ENCODE peak calls at places on chromosomes 1 and 21, in seven cellular contexts. S is GM12865, M is right atrium auricular region, Q is GM12864, N is mucosa of descending colon, Z is adrenal gland, I is IMR-90. U is an unnamed sample.

GRCh38 chr1:169363046-169363756 is 4.4 kb downstream of the NME7 start:
- DNase-seq in S (peak), M (no peak), Q (peak), N (no peak), Z (no peak), I (peak), U (peak)

GRCh38 chr1:19260211-19261138 is 8.9 kb downstream of the MRTO4 start:
- DNase-seq in S (no peak), M (no peak), Q (no peak), N (peak), Z (peak), I (peak), U (peak)

GRCh38 chr21:41851090-41851790 is 27.9 kb downstream of the PRDM15 start:
- DNase-seq in S (no peak), M (no peak), Q (no peak), N (no peak), Z (no peak), I (no peak), U (no peak)

GRCh38 chr1:37153701-37154100 is 119.4 kb upstream of the GRIK3 start:
- DNase-seq in S (no peak), M (peak), Q (no peak), N (no peak), Z (no peak), I (no peak), U (no peak)

GRCh38 chr1:59074574-59074973 is 222.3 kb upstream of the FGGY start:
- DNase-seq in S (no peak), M (no peak), Q (no peak), N (no peak), Z (no peak), I (no peak), U (no peak)

GRCh38 chr1:168743001-168743400 is 14.0 kb upstream of the DPT start:
- DNase-seq in S (no peak), M (no peak), Q (no peak), N (no peak), Z (no peak), I (no peak), U (no peak)

GRCh38 chr1:54227091-54227602 is 27.2 kb downstream of the MRPL37 start:
- DNase-seq in S (no peak), M (no peak), Q (no peak), N (no peak), Z (peak), I (peak), U (peak)

GRCh38 chr1:6212193-6212959 is 6.5 kb downstream of the RNF207 start:
- DNase-seq in S (peak), M (no peak), Q (no peak), N (no peak), Z (no peak), I (no peak), U (no peak)

GRCh38 chr1:1044455-1044854 is 24.5 kb downstream of the AGRN start:
- DNase-seq in S (no peak), M (no peak), Q (no peak), N (no peak), Z (no peak), I (no peak), U (no peak)

GRCh38 chr21:44602474-44602871 is 2.1 kb downstream of the KRTAP10-7 start:
- DNase-seq in S (no peak), M (no peak), Q (no peak), N (no peak), Z (no peak), I (no peak), U (no peak)

GRCh38 chr1:95953005-95953404 is 719.0 kb downstream of the RWDD3 start:
- DNase-seq in S (no peak), M (no peak), Q (no peak), N (peak), Z (no peak), I (peak), U (peak)

GRCh38 chr21:43278359-43278758 is 109.6 kb downstream of the CRYAA start:
- DNase-seq in S (no peak), M (no peak), Q (no peak), N (peak), Z (no peak), I (no peak), U (no peak)

GRCh38 chr1:65175171-65176070 is 27.4 kb downstream of the AK4 start:
- DNase-seq in S (no peak), M (peak), Q (no peak), N (no peak), Z (no peak), I (peak), U (no peak)

GRCh38 chr1:175150596-175151319 is 41.8 kb downstream of the KIAA0040 start:
- DNase-seq in S (no peak), M (no peak), Q (no peak), N (no peak), Z (no peak), I (no peak), U (peak)

GRCh38 chr1:74504125-74505065 is 8.0 kb downstream of the LRRC53 start:
- DNase-seq in S (peak), M (no peak), Q (peak), N (peak), Z (peak), I (peak), U (peak)

GRCh38 chr1:7265771-7266371 is 480.6 kb downstream of the CAMTA1 start:
- DNase-seq in S (peak), M (no peak), Q (no peak), N (peak), Z (peak), I (peak), U (peak)

GRCh38 chr1:197695961-197696360 is 79.3 kb downstream of the DENND1B start:
- DNase-seq in S (no peak), M (no peak), Q (no peak), N (no peak), Z (no peak), I (peak), U (peak)

GRCh38 chr1:212166296-212167039 is 118.7 kb upstream of the PPP2R5A start:
- DNase-seq in S (no peak), M (no peak), Q (no peak), N (no peak), Z (no peak), I (no peak), U (no peak)

GRCh38 chr1:11594222-11594621 is 60.0 kb downstream of the FBXO2 start:
- DNase-seq in S (no peak), M (no peak), Q (no peak), N (no peak), Z (no peak), I (peak), U (peak)

GRCh38 chr1:16017461-16018303 is at the start of gene HSPB7:
- DNase-seq in S (peak), M (peak), Q (no peak), N (peak), Z (peak), I (peak), U (peak)

GRCh38 chr1:87226341-87226760 is 102.3 kb upstream of the LMO4 start:
- DNase-seq in S (no peak), M (peak), Q (no peak), N (peak), Z (peak), I (peak), U (peak)

GRCh38 chr1:6460349-6461236 is 5.4 kb downstream of the TNFRSF25 start:
- DNase-seq in S (peak), M (no peak), Q (no peak), N (no peak), Z (no peak), I (no peak), U (no peak)

GRCh38 chr1:206593351-206593925 is 18.8 kb downstream of the EIF2D start:
- DNase-seq in S (no peak), M (no peak), Q (no peak), N (no peak), Z (no peak), I (no peak), U (no peak)

GRCh38 chr1:93814059-93814794 is 64.8 kb downstream of the DNTTIP2 start:
- DNase-seq in S (peak), M (peak), Q (peak), N (peak), Z (peak), I (peak), U (peak)

GRCh38 chr1:235068155-235069121 is 60.2 kb downstream of the TOMM20 start:
- DNase-seq in S (no peak), M (no peak), Q (no peak), N (no peak), Z (no peak), I (peak), U (peak)

GRCh38 chr1:160342953-160343869 is at the start of the genes COPA and NCSTN:
- DNase-seq in S (peak), M (peak), Q (peak), N (peak), Z (peak), I (peak), U (peak)

GRCh38 chr1:172450524-172450885 is 6.6 kb upstream of the PIGC start:
- DNase-seq in S (no peak), M (no peak), Q (no peak), N (peak), Z (no peak), I (no peak), U (no peak)

GRCh38 chr1:235442788-235443429 is 61.3 kb downstream of the B3GALNT2 start:
- DNase-seq in S (no peak), M (no peak), Q (no peak), N (no peak), Z (peak), I (peak), U (peak)

GRCh38 chr1:182599339-182599738 is 4.8 kb downstream of the RGS16 start:
- DNase-seq in S (peak), M (no peak), Q (no peak), N (no peak), Z (peak), I (no peak), U (no peak)

GRCh38 chr1:114154963-114155322 is 1.3 kb upstream of the SYT6 start:
- DNase-seq in S (no peak), M (no peak), Q (no peak), N (no peak), Z (no peak), I (no peak), U (peak)

GRCh38 chr1:172449585-172450523 is 6.0 kb upstream of the PIGC start:
- DNase-seq in S (peak), M (peak), Q (peak), N (peak), Z (peak), I (peak), U (peak)

GRCh38 chr1:11730429-11730861 is 5.5 kb upstream of the AGTRAP start:
- DNase-seq in S (peak), M (no peak), Q (no peak), N (peak), Z (no peak), I (peak), U (peak)

GRCh38 chr1:165647970-165648369 is 16.9 kb downstream of the MGST3 start:
- DNase-seq in S (no peak), M (no peak), Q (no peak), N (peak), Z (no peak), I (peak), U (no peak)

GRCh38 chr1:200474633-200475032 is 64.8 kb upstream of the ZNF281 start:
- DNase-seq in S (no peak), M (no peak), Q (no peak), N (no peak), Z (no peak), I (no peak), U (no peak)
- TF ChIP-seq CTCF in S (no peak), M (no peak), Q (no peak), N (no peak), Z (no peak), I (no peak), U (no peak)

GRCh38 chr1:225736651-225737097 is 41.0 kb upstream of the SRP9 start:
- DNase-seq in S (no peak), M (no peak), Q (no peak), N (no peak), Z (no peak), I (no peak), U (no peak)
- H3K4me3 ChIP-seq in S (no peak), M (no peak), Q (no peak), N (no peak), Z (no peak), I (no peak), U (no peak)

GRCh38 chr1:99265124-99265523 is 832 bp downstream of the PLPPR4 start:
- DNase-seq in S (no peak), M (no peak), Q (no peak), N (no peak), Z (no peak), I (no peak), U (no peak)

GRCh38 chr1:99269321-99269720 is 5.0 kb downstream of the PLPPR4 start:
- DNase-seq in S (no peak), M (no peak), Q (no peak), N (no peak), Z (no peak), I (peak), U (no peak)

GRCh38 chr1:99264201-99265021 is at the start of gene PLPPR4:
- DNase-seq in S (no peak), M (peak), Q (no peak), N (peak), Z (peak), I (peak), U (peak)

GRCh38 chr1:99268021-99268420 is 3.7 kb downstream of the PLPPR4 start:
- DNase-seq in S (no peak), M (no peak), Q (no peak), N (no peak), Z (no peak), I (peak), U (peak)

DNA sequence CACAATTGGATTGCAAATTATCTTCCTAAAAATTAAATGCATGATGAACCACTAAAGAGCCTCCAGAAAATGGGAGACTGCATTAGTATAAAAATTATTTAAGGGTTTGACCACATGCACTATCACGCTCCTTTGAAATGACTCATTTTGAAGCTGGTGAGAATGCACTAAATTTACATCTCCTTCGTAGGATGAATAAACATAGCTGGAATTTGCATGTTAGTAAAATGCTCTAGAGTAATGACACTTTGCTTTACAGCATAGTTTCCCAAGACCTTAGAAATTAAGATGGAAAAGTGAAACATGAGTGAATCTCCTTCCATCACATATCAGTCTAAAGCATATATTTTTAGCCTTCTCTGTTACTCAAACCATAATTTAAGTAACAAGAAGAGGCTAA is 2.4 kb downstream of the PLPPR4 start:
- DNase-seq in S (no peak), M (no peak), Q (no peak), N (no peak), Z (no peak), I (peak), U (peak)
- TF ChIP-seq CTCF in S (no peak), M (no peak), Q (no peak), N (no peak), Z (no peak), I (no peak), U (no peak)

DNA sequence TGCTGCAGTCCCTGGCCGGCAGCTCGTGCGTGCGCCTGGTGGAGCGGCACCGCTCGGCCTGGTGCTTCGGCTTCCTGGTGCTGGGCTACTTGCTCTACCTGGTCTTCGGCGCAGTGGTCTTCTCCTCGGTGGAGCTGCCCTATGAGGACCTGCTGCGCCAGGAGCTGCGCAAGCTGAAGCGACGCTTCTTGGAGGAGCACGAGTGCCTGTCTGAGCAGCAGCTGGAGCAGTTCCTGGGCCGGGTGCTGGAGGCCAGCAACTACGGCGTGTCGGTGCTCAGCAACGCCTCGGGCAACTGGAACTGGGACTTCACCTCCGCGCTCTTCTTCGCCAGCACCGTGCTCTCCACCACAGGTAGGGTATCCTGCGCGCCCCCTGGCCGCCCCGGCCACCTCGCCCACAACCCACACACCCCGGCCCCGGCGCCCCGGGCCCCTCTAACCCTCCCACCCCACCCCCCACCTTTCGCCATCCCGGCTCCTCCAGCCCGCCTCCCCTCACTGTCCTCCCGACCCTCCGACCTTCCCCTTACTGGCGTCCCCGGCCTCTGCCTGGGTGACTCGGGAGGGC is 352 bp downstream of the KCNK1 start:
- DNase-seq in S (peak), M (no peak), Q (no peak), N (peak), Z (peak), I (peak), U (peak)
- H3K4me3 ChIP-seq in S (peak), M (peak), Q (peak), N (peak), Z (peak), I (peak), U (peak)

GRCh38 chr1:237932806-237933205 is 42.1 kb upstream of the ZP4 start:
- DNase-seq in S (no peak), M (no peak), Q (no peak), N (no peak), Z (no peak), I (peak), U (no peak)

GRCh38 chr1:237938553-237938952 is 47.8 kb upstream of the ZP4 start:
- DNase-seq in S (peak), M (no peak), Q (no peak), N (peak), Z (no peak), I (no peak), U (no peak)
- TF ChIP-seq CTCF in S (peak), M (no peak), Q (no peak), N (no peak), Z (no peak), I (peak), U (no peak)

DNA sequence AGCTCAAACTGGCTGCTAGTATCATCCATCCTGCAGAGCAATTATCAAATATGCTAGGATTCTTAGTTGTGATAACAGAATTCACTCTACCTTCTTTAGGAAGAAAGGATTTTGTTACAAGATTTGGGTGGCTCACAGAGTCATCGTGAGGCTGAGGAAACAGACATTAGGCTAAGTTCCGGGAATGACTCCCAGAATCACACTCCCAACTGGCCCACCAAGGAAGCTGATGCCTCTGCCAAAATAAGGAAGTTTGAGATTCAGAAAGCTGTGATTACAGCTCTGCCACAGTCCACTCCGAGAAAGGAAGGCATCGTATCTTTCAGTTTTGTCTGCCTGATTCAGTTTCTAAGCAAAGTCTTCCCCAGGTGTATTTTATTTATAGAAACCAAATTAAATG is 50.6 kb upstream of the LYPLAL1 start:
- DNase-seq in S (no peak), M (no peak), Q (no peak), N (no peak), Z (no peak), I (peak), U (peak)
- H3K4me3 ChIP-seq in S (no peak), M (no peak), Q (no peak), N (no peak), Z (no peak), I (no peak), U (no peak)

U was measured in cardiac fibroblast.